ENCODE peak calls at places on chromosomes 5 and 9, in eight cellular contexts. J is mammary epithelial cell, S is GM23248, F is K562, A is endothelial cell of umbilical vein, E is IMR-90, T is fibroblast of lung, Z is astrocyte. L is an unnamed sample.

GRCh38 chr5:154756203-154756870 is 1.2 kb downstream of the LARP1 start:
- DNase-seq in J (peak; percentile 31), S (peak; percentile 65), F (peak; percentile 67), A (peak; percentile 46), E (no peak), T (no peak), Z (no peak), L (peak; percentile 60)

GRCh38 chr5:119318256-119318914 is 37.4 kb upstream of the TNFAIP8 start:
- DNase-seq in J (peak; percentile 68), S (no peak), F (no peak), A (no peak), E (no peak), T (no peak), Z (no peak), L (no peak)

GRCh38 chr5:150789943-150790611 is 11.5 kb downstream of the SMIM3 start:
- DNase-seq in J (peak; percentile 100), S (peak; percentile 100), F (no peak), A (peak; percentile 87), E (peak; percentile 99), T (peak; percentile 98), Z (peak; percentile 100), L (peak; percentile 94)

GRCh38 chr9:92962846-92963245 is 15.5 kb downstream of the FGD3 start:
- DNase-seq in J (no peak), S (no peak), F (no peak), A (no peak), E (no peak), T (no peak), Z (no peak), L (no peak)

GRCh38 chr9:28024616-28025147 is 451.4 kb upstream of the C9orf72 start:
- DNase-seq in J (no peak), S (no peak), F (no peak), A (no peak), E (no peak), T (no peak), Z (no peak), L (no peak)

GRCh38 chr9:121271368-121272351 is 3.7 kb downstream of the GSN start:
- DNase-seq in J (peak; percentile 48), S (peak; percentile 85), F (no peak), A (no peak), E (peak; percentile 87), T (peak; percentile 84), Z (peak; percentile 88), L (peak; percentile 83)

GRCh38 chr5:73722224-73722623 is 96.2 kb downstream of the ARHGEF28 start:
- DNase-seq in J (no peak), S (peak; percentile 21), F (no peak), A (no peak), E (peak; percentile 60), T (peak; percentile 70), Z (no peak), L (peak; percentile 61)

GRCh38 chr5:135013445-135013844 is 20.6 kb downstream of the PITX1 start:
- DNase-seq in J (no peak), S (no peak), F (no peak), A (no peak), E (no peak), T (no peak), Z (no peak), L (no peak)

GRCh38 chr5:95726811-95727763 is 4.0 kb upstream of the RHOBTB3 start:
- DNase-seq in J (no peak), S (peak; percentile 40), F (no peak), A (no peak), E (no peak), T (no peak), Z (no peak), L (no peak)

GRCh38 chr9:136701665-136702048 is 10.7 kb upstream of the DIPK1B start:
- DNase-seq in J (no peak), S (no peak), F (no peak), A (no peak), E (no peak), T (no peak), Z (no peak), L (no peak)
- H3K9ac ChIP-seq in J (no peak overlapping the region), S (no peak overlapping the region), F (peak overlapping the region; percentile 86), A (no peak overlapping the region), E (no peak overlapping the region), T (no peak overlapping the region), Z (no peak overlapping the region), L (no peak overlapping the region)

DNA sequence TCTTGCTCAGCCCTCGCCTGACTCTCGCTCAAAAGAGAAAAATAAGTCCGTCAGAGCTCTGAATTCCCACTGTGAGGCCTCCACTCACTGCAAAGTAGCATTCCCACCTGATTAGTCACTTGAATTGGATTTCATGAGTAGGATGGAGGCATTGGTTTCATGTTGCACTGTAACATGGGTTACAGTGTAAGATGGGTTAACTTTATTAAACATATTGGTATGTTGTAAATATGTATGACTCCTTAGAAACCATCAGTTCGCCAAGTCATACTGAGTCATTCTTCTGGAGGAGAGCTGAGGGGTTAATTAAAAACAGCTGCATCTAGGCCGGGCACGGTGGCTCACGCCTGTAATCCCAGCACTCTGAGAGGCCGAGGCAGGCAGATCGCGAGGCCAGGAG is 93.8 kb upstream of the BNC2 start:
- DNase-seq in J (peak; percentile 62), S (peak; percentile 95), F (no peak), A (no peak), E (peak; percentile 100), T (peak; percentile 100), Z (peak; percentile 99), L (peak; percentile 94)
- H3K9ac ChIP-seq in J (no peak overlapping the region), S (peak overlapping the region; percentile 58), F (no peak overlapping the region), A (no peak overlapping the region), E (peak overlapping the region; percentile 44), T (no peak overlapping the region), Z (peak overlapping the region; percentile 65), L (peak overlapping the region; percentile 53)

GRCh38 chr5:10308844-10309243 is 1.1 kb upstream of the CMBL start:
- DNase-seq in J (no peak), S (no peak), F (peak; percentile 45), A (no peak), E (no peak), T (no peak), Z (no peak), L (no peak)

GRCh38 chr5:10304932-10305331 is 2.8 kb downstream of the CMBL start:
- DNase-seq in J (no peak), S (no peak), F (peak; percentile 74), A (no peak), E (no peak), T (no peak), Z (no peak), L (no peak)

GRCh38 chr5:10307206-10308148 is at the start of gene CMBL:
- DNase-seq in J (peak; percentile 76), S (peak; percentile 83), F (peak; percentile 91), A (peak; percentile 65), E (peak; percentile 48), T (peak; percentile 68), Z (peak; percentile 70), L (peak; percentile 81)

GRCh38 chr5:10306114-10306513 is 1.6 kb downstream of the CMBL start:
- DNase-seq in J (no peak), S (no peak), F (no peak), A (no peak), E (no peak), T (no peak), Z (no peak), L (no peak)

DNA sequence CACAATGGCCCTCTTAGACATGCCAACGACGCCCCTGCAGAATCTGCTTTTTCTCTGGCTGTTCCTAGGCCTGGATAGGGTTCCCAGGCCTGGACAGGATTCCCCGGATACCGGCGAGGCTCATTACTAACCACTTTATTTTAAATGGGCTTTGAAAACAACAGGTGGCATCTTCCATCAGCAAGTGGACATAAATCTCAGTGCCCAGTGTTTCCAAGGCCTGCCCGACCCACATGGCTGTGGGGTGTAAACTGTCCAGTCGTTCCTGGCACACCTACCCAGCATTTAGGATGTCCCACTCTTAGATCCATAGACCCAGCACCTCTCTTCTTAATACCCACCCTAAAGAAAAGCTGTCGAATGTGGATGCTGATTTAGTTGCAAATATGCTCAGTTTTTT is 896 bp downstream of the CMBL start:
- DNase-seq in J (no peak), S (no peak), F (no peak), A (no peak), E (no peak), T (no peak), Z (no peak), L (no peak)
- H3K9ac ChIP-seq in J (peak overlapping the region; percentile 55), S (peak overlapping the region; percentile 86), F (peak overlapping the region; percentile 92), A (peak overlapping the region; percentile 44), E (peak overlapping the region; percentile 90), T (no peak overlapping the region), Z (peak overlapping the region; percentile 87), L (peak overlapping the region; percentile 91)

GRCh38 chr9:110911659-110912473 is 126.4 kb downstream of the LPAR1 start:
- DNase-seq in J (peak; percentile 37), S (peak; percentile 62), F (no peak), A (no peak), E (peak; percentile 75), T (peak; percentile 89), Z (peak; percentile 52), L (peak; percentile 93)
- H3K9ac ChIP-seq in J (no peak overlapping the region), S (peak overlapping the region; percentile 14), F (no peak overlapping the region), A (no peak overlapping the region), E (no peak overlapping the region), T (no peak overlapping the region), Z (no peak overlapping the region), L (peak overlapping the region; percentile 86)